ENCODE peak calls at places on chromosomes 11 and 22, in five cellular contexts. O is lower lobe of right lung; R is effector memory CD4-positive, alpha-beta T cell; G is body of pancreas; S is CD4-positive, alpha-beta memory T cell. F is an unnamed sample. For H3K4me1, the result is how much of the 10 kb centered on the place peaks cover.

GRCh38 chr11:134282121-134283045 is 6.2 kb downstream of the GLB1L3 start:
- DNase-seq in G (no peak), S (no peak), R (no peak), O (no peak), F (no peak)

GRCh38 chr11:83709434-83709833 is 423.3 kb upstream of the CCDC90B start:
- DNase-seq in R (no peak), O (no peak), G (no peak), S (no peak), F (no peak)

GRCh38 chr22:42696331-42696967 is 24.2 kb downstream of the A4GALT start:
- DNase-seq in S (no peak), O (no peak), G (no peak), R (no peak), F (no peak)

GRCh38 chr11:119668685-119669084 is 60.3 kb downstream of the NECTIN1 start:
- DNase-seq in R (no peak), G (no peak), S (no peak), O (no peak), F (no peak)

GRCh38 chr22:26847046-26847445 is 189.7 kb downstream of the MIAT start:
- DNase-seq in R (no peak), O (no peak), S (no peak), G (no peak), F (no peak)

GRCh38 chr11:119474682-119475596 is 52.0 kb upstream of the THY1 start:
- DNase-seq in R (peak), O (no peak), G (peak), S (peak), F (peak)

GRCh38 chr11:14905104-14906033 is 13.3 kb upstream of the CYP2R1 start:
- DNase-seq in O (peak), R (peak), S (peak), G (peak), F (peak)

GRCh38 chr11:17767301-17767885 is 32.8 kb downstream of the KCNC1 start:
- DNase-seq in S (no peak), R (no peak), O (no peak), G (no peak), F (no peak)

GRCh38 chr11:3165152-3165705 is at the start of gene OSBPL5:
- DNase-seq in R (no peak), O (peak), S (peak), G (peak), F (peak)
- H3K27ac ChIP-seq in R (no peak), O (peak), S (no peak), G (peak), F (peak)

GRCh38 chr11:114165326-114166230 is 106.1 kb downstream of the ZBTB16 start:
- DNase-seq in O (no peak), S (no peak), G (no peak), R (no peak), F (no peak)
- H3K4me1 ChIP-seq in O (half or more), S (half or more), G (half or more), R (half or more), F (half or more)

GRCh38 chr22:37147186-37147990 is 2.3 kb downstream of the IL2RB start:
- DNase-seq in R (peak), G (no peak), S (no peak), O (no peak), F (no peak)

GRCh38 chr22:37146507-37147180 is 3.1 kb downstream of the IL2RB start:
- DNase-seq in G (no peak), R (no peak), O (no peak), S (no peak), F (no peak)

GRCh38 chr22:37150701-37151100 is 985 bp upstream of the IL2RB start:
- DNase-seq in O (no peak), S (no peak), G (no peak), R (no peak), F (no peak)

GRCh38 chr22:37148031-37148651 is 1.6 kb downstream of the IL2RB start:
- DNase-seq in R (no peak), G (no peak), O (no peak), S (peak), F (peak)

GRCh38 chr22:37148742-37149665 is 712 bp downstream of the IL2RB start:
- DNase-seq in S (no peak), G (no peak), R (no peak), O (no peak), F (no peak)
- H3K27ac ChIP-seq in S (peak), G (no peak), R (peak), O (peak), F (peak)

GRCh38 chr11:1823376-1824220 is 11.2 kb upstream of the SYT8 start:
- DNase-seq in G (peak), R (no peak), O (peak), S (no peak), F (no peak)

GRCh38 chr11:1825785-1826451 is 8.9 kb upstream of the SYT8 start:
- DNase-seq in O (peak), G (no peak), S (no peak), R (no peak), F (no peak)

GRCh38 chr11:1822648-1823375 is 12.0 kb upstream of the SYT8 start:
- DNase-seq in S (no peak), R (no peak), O (no peak), G (no peak), F (no peak)

GRCh38 chr11:1825039-1825740 is 9.6 kb upstream of the SYT8 start:
- DNase-seq in G (peak), R (no peak), S (no peak), O (peak), F (no peak)

GRCh38 chr11:1824221-1825038 is 10.4 kb upstream of the SYT8 start:
- DNase-seq in O (no peak), R (no peak), S (no peak), G (no peak), F (no peak)
- H3K4me1 ChIP-seq in O (under half), R (under half), S (under half), G (under half), F (under half)

DNA sequence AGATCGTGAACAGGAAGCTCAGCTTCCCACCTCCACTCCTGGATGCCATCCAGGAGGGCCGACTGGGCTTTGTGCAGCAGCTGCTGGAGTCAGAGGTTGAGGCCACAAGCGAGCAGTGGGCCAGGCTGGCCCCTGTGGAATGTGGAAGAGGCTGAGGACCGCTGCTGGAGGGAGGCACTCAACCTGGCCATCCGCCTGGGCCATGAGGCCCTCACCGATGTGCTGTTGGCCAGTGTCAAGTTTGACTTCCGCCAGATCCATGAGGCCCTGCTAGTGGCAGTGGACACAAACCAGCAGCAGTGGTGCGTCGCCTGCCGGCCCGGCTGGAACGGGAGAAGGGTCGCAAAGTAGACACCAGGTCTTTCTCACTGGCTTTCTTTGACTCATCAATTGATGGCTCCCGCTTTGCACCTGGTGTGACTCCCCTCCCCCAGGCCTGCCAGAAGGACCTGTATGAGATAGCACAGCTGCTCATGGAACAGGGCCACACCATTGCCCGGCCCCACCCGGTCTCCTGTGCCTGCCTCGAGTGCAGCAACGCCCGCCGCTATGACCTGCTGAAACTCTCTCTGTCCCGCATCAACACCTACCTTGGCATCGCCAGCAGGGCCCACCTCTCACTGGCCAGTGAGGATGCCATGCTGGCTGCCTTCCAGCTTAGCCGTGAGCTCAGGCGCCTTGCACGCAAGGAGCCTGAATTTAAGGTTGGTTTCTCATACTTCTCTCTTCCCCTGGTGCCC is 24.9 kb downstream of the ART5 start:
- DNase-seq in G (no peak), S (no peak), O (no peak), R (no peak), F (no peak)
- H3K27ac ChIP-seq in G (no peak), S (no peak), O (no peak), R (no peak), F (no peak)

GRCh38 chr11:66106786-66107599 is 36.9 kb downstream of the PACS1 start:
- DNase-seq in O (no peak), R (no peak), S (no peak), G (no peak), F (no peak)

GRCh38 chr11:66111158-66111557 is 41.1 kb downstream of the PACS1 start:
- DNase-seq in R (no peak), S (no peak), O (no peak), G (no peak), F (no peak)

GRCh38 chr11:66107600-66108151 is 37.6 kb downstream of the PACS1 start:
- DNase-seq in G (no peak), R (no peak), S (no peak), O (no peak), F (no peak)

GRCh38 chr11:66112041-66112491 is 42.0 kb downstream of the PACS1 start:
- DNase-seq in O (no peak), G (no peak), R (no peak), S (no peak), F (no peak)

DNA sequence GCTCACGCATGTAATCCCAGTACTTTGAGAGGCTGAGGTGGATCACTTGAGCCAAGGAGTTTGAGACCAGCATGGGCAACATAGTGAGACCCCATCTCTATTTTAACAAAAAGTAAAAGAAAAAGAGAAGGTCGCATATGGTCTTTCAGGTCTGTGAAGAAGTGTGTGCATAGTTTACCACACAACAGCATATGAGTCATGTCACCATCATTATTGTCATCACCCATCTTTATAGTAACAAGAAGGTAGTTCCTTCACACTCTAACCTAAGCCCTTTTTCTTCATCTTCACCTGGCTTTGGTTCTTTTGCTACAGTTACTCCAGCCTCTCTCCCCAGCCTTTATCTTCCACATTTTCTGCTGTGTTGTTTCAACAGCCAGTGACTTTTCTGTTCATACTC is 39.2 kb downstream of the PACS1 start:
- DNase-seq in G (no peak), R (no peak), O (no peak), S (no peak), F (no peak)
- H3K4me1 ChIP-seq in G (under half), R (under half), O (under half), S (half or more), F (half or more)

GRCh38 chr11:69299572-69299971 is 5.6 kb downstream of the MYEOV start:
- DNase-seq in O (no peak), S (no peak), G (no peak), R (no peak), F (no peak)
- H3K27ac ChIP-seq in O (no peak), S (no peak), G (no peak), R (no peak), F (no peak)

GRCh38 chr11:102347526-102348331 is 715 bp downstream of the BIRC2 start:
- DNase-seq in R (no peak), O (no peak), G (peak), S (peak), F (peak)
- H3K4me1 ChIP-seq in R (under half), O (under half), G (under half), S (under half), F (under half)

GRCh38 chr22:49800408-49801238 is 27.1 kb downstream of the BRD1 start:
- DNase-seq in S (no peak), G (no peak), O (no peak), R (no peak), F (no peak)
- H3K27ac ChIP-seq in S (no peak), G (no peak), O (peak), R (no peak), F (no peak)